ENCODE peak calls at places on chromosomes 12 and 14, in seven cellular contexts. N, Y, U, V, L, F and H are unnamed samples.

GRCh38 chr12:104282109-104282508 is 21.4 kb upstream of the EID3 start:
- DNase-seq in N (no peak), Y (no peak), U (no peak), V (no peak), L (peak), F (no peak), H (peak)

GRCh38 chr12:119444462-119445044 is 110.0 kb downstream of the CCDC60 start:
- DNase-seq in N (peak), Y (peak), U (no peak), V (no peak), L (peak), F (peak), H (peak)

GRCh38 chr14:98408713-98409112 is 863.3 kb downstream of the BCL11B start:
- DNase-seq in N (no peak), Y (no peak), U (no peak), V (no peak), L (no peak), F (no peak), H (no peak)

GRCh38 chr12:116320839-116321238 is 43.3 kb upstream of the MED13L start:
- DNase-seq in N (peak), Y (no peak), U (no peak), V (no peak), L (no peak), F (no peak), H (peak)

GRCh38 chr14:100306256-100306505 is at the start of gene SLC25A29:
- DNase-seq in N (no peak), Y (no peak), U (no peak), V (peak), L (no peak), F (no peak), H (no peak)

GRCh38 chr12:50610171-50610570 is 105.4 kb downstream of the DIP2B start:
- DNase-seq in N (no peak), Y (no peak), U (no peak), V (no peak), L (no peak), F (no peak), H (no peak)

GRCh38 chr14:59852350-59852749 is 18.2 kb downstream of the RTN1 start:
- DNase-seq in N (no peak), Y (peak), U (no peak), V (no peak), L (no peak), F (no peak), H (no peak)

GRCh38 chr12:92814584-92814983 is 111.8 kb downstream of the PLEKHG7 start:
- DNase-seq in N (no peak), Y (no peak), U (no peak), V (no peak), L (no peak), F (no peak), H (no peak)

GRCh38 chr12:128076188-128076587 is 190.8 kb upstream of the TMEM132C start:
- DNase-seq in N (peak), Y (no peak), U (peak), V (peak), L (no peak), F (no peak), H (peak)

GRCh38 chr14:94767321-94767878 is 2.5 kb downstream of the GSC start:
- DNase-seq in N (no peak), Y (no peak), U (no peak), V (no peak), L (no peak), F (no peak), H (no peak)

GRCh38 chr12:120462099-120462640 is 7.4 kb downstream of the SRSF9 start:
- DNase-seq in N (no peak), Y (no peak), U (no peak), V (no peak), L (no peak), F (no peak), H (no peak)

GRCh38 chr12:126936181-126936851 is 1330.7 kb upstream of the TMEM132C start:
- DNase-seq in N (no peak), Y (peak), U (no peak), V (no peak), L (no peak), F (peak), H (peak)

GRCh38 chr14:68927956-68928675 is 51.0 kb downstream of the ACTN1 start:
- DNase-seq in N (no peak), Y (no peak), U (no peak), V (no peak), L (no peak), F (no peak), H (no peak)

GRCh38 chr12:57479043-57479375 is 657 bp downstream of the ARHGAP9 start:
- DNase-seq in N (no peak), Y (no peak), U (no peak), V (no peak), L (no peak), F (no peak), H (no peak)

GRCh38 chr12:112892821-112893220 is 13.9 kb upstream of the OAS1 start:
- DNase-seq in N (no peak), Y (no peak), U (no peak), V (no peak), L (no peak), F (no peak), H (no peak)

GRCh38 chr12:14907953-14908352 is 22.3 kb upstream of the MGP start:
- DNase-seq in N (peak), Y (no peak), U (no peak), V (no peak), L (no peak), F (no peak), H (peak)